ENCODE peak calls at places on chromosomes 2 and 18, in nine cellular contexts. One of them, this sample, is unnamed.

GRCh38 chr2:24075259-24075658 is 867 bp downstream of the SF3B6 start:
- DNase-seq in neural progenitor cell: no peak
- DNase-seq in GM23248: peak
- DNase-seq in H9: no peak
- DNase-seq in HCT116: no peak
- DNase-seq in endothelial cell of umbilical vein: no peak
- DNase-seq in PC-3: no peak
- DNase-seq in MM.1S: no peak
- DNase-seq in SK-N-SH: no peak
- DNase-seq in this sample: no peak

GRCh38 chr2:201859886-201860285 is 53.5 kb downstream of the CDK15 start:
- DNase-seq in neural progenitor cell: peak
- DNase-seq in GM23248: peak
- DNase-seq in H9: no peak
- DNase-seq in HCT116: no peak
- DNase-seq in endothelial cell of umbilical vein: no peak
- DNase-seq in PC-3: no peak
- DNase-seq in MM.1S: no peak
- DNase-seq in SK-N-SH: no peak
- DNase-seq in this sample: peak

GRCh38 chr2:55842009-55842408 is 81.6 kb downstream of the EFEMP1 start:
- DNase-seq in neural progenitor cell: no peak
- DNase-seq in GM23248: peak
- DNase-seq in H9: no peak
- DNase-seq in HCT116: no peak
- DNase-seq in endothelial cell of umbilical vein: no peak
- DNase-seq in PC-3: peak
- DNase-seq in MM.1S: no peak
- DNase-seq in SK-N-SH: no peak
- DNase-seq in this sample: peak

GRCh38 chr2:8310557-8311455 is 371.1 kb upstream of the ID2 start:
- DNase-seq in neural progenitor cell: no peak
- DNase-seq in GM23248: no peak
- DNase-seq in H9: peak
- DNase-seq in HCT116: no peak
- DNase-seq in endothelial cell of umbilical vein: no peak
- DNase-seq in PC-3: no peak
- DNase-seq in MM.1S: no peak
- DNase-seq in SK-N-SH: no peak
- DNase-seq in this sample: no peak

GRCh38 chr2:113677327-113677726 is 50.3 kb downstream of the RABL2A start:
- DNase-seq in neural progenitor cell: no peak
- DNase-seq in GM23248: no peak
- DNase-seq in H9: no peak
- DNase-seq in HCT116: no peak
- DNase-seq in endothelial cell of umbilical vein: no peak
- DNase-seq in PC-3: no peak
- DNase-seq in MM.1S: no peak
- DNase-seq in SK-N-SH: no peak
- DNase-seq in this sample: no peak

GRCh38 chr2:175167076-175167791 is 769 bp downstream of the ATF2 start:
- DNase-seq in neural progenitor cell: no peak
- DNase-seq in GM23248: peak
- DNase-seq in H9: peak
- DNase-seq in HCT116: no peak
- DNase-seq in endothelial cell of umbilical vein: peak
- DNase-seq in PC-3: no peak
- DNase-seq in MM.1S: no peak
- DNase-seq in SK-N-SH: peak
- DNase-seq in this sample: peak

GRCh38 chr18:11040823-11041712 is 108.3 kb downstream of the PIEZO2 start:
- DNase-seq in neural progenitor cell: peak
- DNase-seq in GM23248: peak
- DNase-seq in H9: peak
- DNase-seq in HCT116: peak
- DNase-seq in endothelial cell of umbilical vein: peak
- DNase-seq in PC-3: peak
- DNase-seq in MM.1S: peak
- DNase-seq in SK-N-SH: peak
- DNase-seq in this sample: peak

GRCh38 chr2:217164008-217164407 is 304.1 kb upstream of the TNP1 start:
- DNase-seq in neural progenitor cell: no peak
- DNase-seq in GM23248: no peak
- DNase-seq in H9: no peak
- DNase-seq in HCT116: no peak
- DNase-seq in endothelial cell of umbilical vein: no peak
- DNase-seq in PC-3: no peak
- DNase-seq in MM.1S: no peak
- DNase-seq in SK-N-SH: no peak
- DNase-seq in this sample: no peak

GRCh38 chr18:80218341-80219227 is 28.7 kb downstream of the PARD6G start:
- DNase-seq in neural progenitor cell: no peak
- DNase-seq in GM23248: no peak
- DNase-seq in H9: no peak
- DNase-seq in HCT116: no peak
- DNase-seq in endothelial cell of umbilical vein: no peak
- DNase-seq in PC-3: no peak
- DNase-seq in MM.1S: no peak
- DNase-seq in SK-N-SH: no peak
- DNase-seq in this sample: no peak

GRCh38 chr2:138831154-138831553 is 51.0 kb upstream of the NXPH2 start:
- DNase-seq in neural progenitor cell: no peak
- DNase-seq in GM23248: no peak
- DNase-seq in H9: no peak
- DNase-seq in HCT116: no peak
- DNase-seq in endothelial cell of umbilical vein: no peak
- DNase-seq in PC-3: peak
- DNase-seq in MM.1S: no peak
- DNase-seq in SK-N-SH: no peak
- DNase-seq in this sample: no peak

GRCh38 chr2:112881217-112882000 is 29.6 kb upstream of the IL37 start:
- DNase-seq in neural progenitor cell: no peak
- DNase-seq in GM23248: peak
- DNase-seq in H9: no peak
- DNase-seq in HCT116: peak
- DNase-seq in endothelial cell of umbilical vein: peak
- DNase-seq in PC-3: peak
- DNase-seq in MM.1S: no peak
- DNase-seq in SK-N-SH: no peak
- DNase-seq in this sample: peak

GRCh38 chr18:79945118-79946042 is 6.1 kb downstream of the SLC66A2 start:
- DNase-seq in neural progenitor cell: no peak
- DNase-seq in GM23248: no peak
- DNase-seq in H9: peak
- DNase-seq in HCT116: no peak
- DNase-seq in endothelial cell of umbilical vein: no peak
- DNase-seq in PC-3: no peak
- DNase-seq in MM.1S: no peak
- DNase-seq in SK-N-SH: no peak
- DNase-seq in this sample: no peak

GRCh38 chr2:47300609-47301276 is 102.2 kb upstream of the MSH2 start:
- DNase-seq in neural progenitor cell: no peak
- DNase-seq in GM23248: no peak
- DNase-seq in H9: no peak
- DNase-seq in HCT116: no peak
- DNase-seq in endothelial cell of umbilical vein: no peak
- DNase-seq in PC-3: no peak
- DNase-seq in MM.1S: peak
- DNase-seq in SK-N-SH: no peak
- DNase-seq in this sample: no peak

GRCh38 chr2:84729224-84729623 is 151.7 kb downstream of the TRABD2A start:
- DNase-seq in neural progenitor cell: no peak
- DNase-seq in GM23248: no peak
- DNase-seq in H9: no peak
- DNase-seq in HCT116: no peak
- DNase-seq in endothelial cell of umbilical vein: no peak
- DNase-seq in PC-3: no peak
- DNase-seq in MM.1S: no peak
- DNase-seq in SK-N-SH: no peak
- DNase-seq in this sample: no peak

GRCh38 chr2:149422337-149422990 is 92.1 kb downstream of the LYPD6 start:
- DNase-seq in neural progenitor cell: no peak
- DNase-seq in GM23248: peak
- DNase-seq in H9: no peak
- DNase-seq in HCT116: peak
- DNase-seq in endothelial cell of umbilical vein: peak
- DNase-seq in PC-3: peak
- DNase-seq in MM.1S: no peak
- DNase-seq in SK-N-SH: no peak
- DNase-seq in this sample: peak

DNA sequence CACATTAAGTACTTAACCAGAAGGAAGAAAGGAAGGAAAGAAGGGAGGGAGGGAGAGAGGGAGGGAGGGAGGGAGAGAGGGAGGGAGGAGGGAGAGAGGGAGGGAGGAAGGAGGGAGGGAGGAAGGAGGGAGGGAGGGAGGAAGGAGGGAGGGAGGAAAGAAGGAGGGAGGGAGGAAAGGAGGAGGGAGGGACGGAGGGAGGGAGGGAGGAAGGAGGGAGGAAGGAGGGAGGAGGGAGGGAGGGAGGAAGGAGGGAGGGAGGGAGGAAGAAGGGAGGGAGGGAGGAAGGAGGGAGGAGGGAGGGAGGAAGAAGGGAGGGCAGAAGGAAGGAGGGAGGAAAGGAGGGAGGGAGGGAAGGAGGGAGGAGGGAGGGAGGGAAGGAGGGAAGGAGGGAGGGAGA is 363.3 kb downstream of the MBD2 start:
- DNase-seq in neural progenitor cell: no peak
- DNase-seq in GM23248: no peak
- DNase-seq in H9: no peak
- DNase-seq in HCT116: no peak
- DNase-seq in endothelial cell of umbilical vein: no peak
- DNase-seq in PC-3: no peak
- DNase-seq in MM.1S: no peak
- DNase-seq in SK-N-SH: no peak
- DNase-seq in this sample: peak
- H2AFZ ChIP-seq in neural progenitor cell: no peak
- H2AFZ ChIP-seq in GM23248: no peak
- H2AFZ ChIP-seq in H9: no peak
- H2AFZ ChIP-seq in HCT116: no peak
- H2AFZ ChIP-seq in endothelial cell of umbilical vein: no peak
- H2AFZ ChIP-seq in PC-3: no peak
- H2AFZ ChIP-seq in MM.1S: no peak
- H2AFZ ChIP-seq in SK-N-SH: no peak
- H2AFZ ChIP-seq in this sample: no peak

DNA sequence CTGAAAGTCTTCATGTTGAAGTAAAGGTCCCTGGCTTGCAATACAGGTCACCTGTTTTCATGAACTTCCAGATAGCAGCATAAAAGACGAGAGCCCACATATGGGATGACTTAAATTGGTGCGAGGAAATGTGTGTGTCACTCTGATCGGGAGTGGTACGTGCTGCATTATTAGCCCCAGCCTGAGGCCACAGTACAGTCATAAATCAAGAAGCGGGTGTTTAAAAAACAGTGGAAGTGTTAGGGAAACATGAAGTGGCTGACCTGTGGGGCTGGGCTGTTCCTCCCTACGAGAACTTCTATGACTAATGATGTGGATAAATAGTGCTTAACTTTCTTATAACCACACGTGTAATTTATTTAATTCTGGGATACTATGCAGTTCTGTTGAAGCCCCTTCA is 24.4 kb downstream of the RDH14 start:
- DNase-seq in neural progenitor cell: no peak
- DNase-seq in GM23248: peak
- DNase-seq in H9: no peak
- DNase-seq in HCT116: no peak
- DNase-seq in endothelial cell of umbilical vein: peak
- DNase-seq in PC-3: peak
- DNase-seq in MM.1S: no peak
- DNase-seq in SK-N-SH: no peak
- DNase-seq in this sample: peak
- H3K9ac ChIP-seq in neural progenitor cell: no peak
- H3K9ac ChIP-seq in GM23248: no peak
- H3K9ac ChIP-seq in H9: no peak
- H3K9ac ChIP-seq in HCT116: no peak
- H3K9ac ChIP-seq in endothelial cell of umbilical vein: no peak
- H3K9ac ChIP-seq in PC-3: no peak
- H3K9ac ChIP-seq in MM.1S: no peak
- H3K9ac ChIP-seq in SK-N-SH: no peak
- H3K9ac ChIP-seq in this sample: no peak

GRCh38 chr2:191436368-191437055 is 191.3 kb downstream of the MYO1B start:
- DNase-seq in neural progenitor cell: no peak
- DNase-seq in GM23248: no peak
- DNase-seq in H9: no peak
- DNase-seq in HCT116: no peak
- DNase-seq in endothelial cell of umbilical vein: no peak
- DNase-seq in PC-3: no peak
- DNase-seq in MM.1S: no peak
- DNase-seq in SK-N-SH: peak
- DNase-seq in this sample: no peak

GRCh38 chr2:191446910-191447309 is 201.7 kb downstream of the MYO1B start:
- DNase-seq in neural progenitor cell: no peak
- DNase-seq in GM23248: no peak
- DNase-seq in H9: no peak
- DNase-seq in HCT116: no peak
- DNase-seq in endothelial cell of umbilical vein: no peak
- DNase-seq in PC-3: no peak
- DNase-seq in MM.1S: no peak
- DNase-seq in SK-N-SH: no peak
- DNase-seq in this sample: no peak

GRCh38 chr2:191439481-191439880 is 194.3 kb downstream of the MYO1B start:
- DNase-seq in neural progenitor cell: no peak
- DNase-seq in GM23248: no peak
- DNase-seq in H9: no peak
- DNase-seq in HCT116: no peak
- DNase-seq in endothelial cell of umbilical vein: no peak
- DNase-seq in PC-3: no peak
- DNase-seq in MM.1S: no peak
- DNase-seq in SK-N-SH: no peak
- DNase-seq in this sample: no peak

GRCh38 chr2:191443446-191443845 is 198.2 kb downstream of the MYO1B start:
- DNase-seq in neural progenitor cell: no peak
- DNase-seq in GM23248: no peak
- DNase-seq in H9: no peak
- DNase-seq in HCT116: no peak
- DNase-seq in endothelial cell of umbilical vein: no peak
- DNase-seq in PC-3: no peak
- DNase-seq in MM.1S: no peak
- DNase-seq in SK-N-SH: no peak
- DNase-seq in this sample: no peak

GRCh38 chr2:191441761-191442160 is 196.6 kb downstream of the MYO1B start:
- DNase-seq in neural progenitor cell: no peak
- DNase-seq in GM23248: peak
- DNase-seq in H9: no peak
- DNase-seq in HCT116: no peak
- DNase-seq in endothelial cell of umbilical vein: no peak
- DNase-seq in PC-3: no peak
- DNase-seq in MM.1S: no peak
- DNase-seq in SK-N-SH: peak
- DNase-seq in this sample: no peak
- H2AFZ ChIP-seq in neural progenitor cell: peak
- H2AFZ ChIP-seq in GM23248: peak
- H2AFZ ChIP-seq in H9: no peak
- H2AFZ ChIP-seq in HCT116: no peak
- H2AFZ ChIP-seq in endothelial cell of umbilical vein: no peak
- H2AFZ ChIP-seq in PC-3: peak
- H2AFZ ChIP-seq in MM.1S: no peak
- H2AFZ ChIP-seq in SK-N-SH: no peak
- H2AFZ ChIP-seq in this sample: peak

GRCh38 chr18:50307400-50307737 is 19.9 kb upstream of the CXXC1 start:
- DNase-seq in neural progenitor cell: no peak
- DNase-seq in GM23248: no peak
- DNase-seq in H9: no peak
- DNase-seq in HCT116: no peak
- DNase-seq in endothelial cell of umbilical vein: no peak
- DNase-seq in PC-3: no peak
- DNase-seq in MM.1S: no peak
- DNase-seq in SK-N-SH: no peak
- DNase-seq in this sample: no peak
- H3K9ac ChIP-seq in neural progenitor cell: no peak
- H3K9ac ChIP-seq in GM23248: peak
- H3K9ac ChIP-seq in H9: no peak
- H3K9ac ChIP-seq in HCT116: no peak
- H3K9ac ChIP-seq in endothelial cell of umbilical vein: no peak
- H3K9ac ChIP-seq in PC-3: no peak
- H3K9ac ChIP-seq in MM.1S: peak
- H3K9ac ChIP-seq in SK-N-SH: no peak
- H3K9ac ChIP-seq in this sample: no peak